ENCODE peak calls at places on chromosome 7, in six cellular contexts. P, M, Y, T, W and B are unnamed samples.

GRCh38 chr7:78213402-78213801 is 414.8 kb downstream of the PHTF2 start:
- DNase-seq in T (no peak), M (no peak), W (no peak), Y (no peak), P (no peak), B (no peak)

GRCh38 chr7:99975782-99976521 is at the start of gene AZGP1:
- DNase-seq in M (no peak), W (no peak), T (no peak), Y (no peak), P (no peak), B (no peak)

GRCh38 chr7:133265821-133266220 is 12.9 kb downstream of the EXOC4 start:
- DNase-seq in T (no peak), P (no peak), M (no peak), Y (no peak), W (no peak), B (no peak)

GRCh38 chr7:91397612-91398011 is 133.4 kb downstream of the FZD1 start:
- DNase-seq in Y (no peak), T (no peak), M (no peak), P (no peak), W (no peak), B (no peak)

GRCh38 chr7:66913118-66914049 is 7.6 kb upstream of the TMEM248 start:
- DNase-seq in P (no peak), W (no peak), M (no peak), Y (no peak), T (no peak), B (no peak)

GRCh38 chr7:117750612-117751563 is 122.4 kb downstream of the CTTNBP2 start:
- DNase-seq in T (peak), M (no peak), Y (no peak), P (no peak), W (peak), B (no peak)

GRCh38 chr7:100367676-100368613 is 5.3 kb upstream of the PILRA start:
- DNase-seq in W (no peak), Y (no peak), P (no peak), T (no peak), M (no peak), B (no peak)

GRCh38 chr7:32158751-32159360 is 88.6 kb upstream of the PDE1C start:
- DNase-seq in T (no peak), P (no peak), M (no peak), Y (no peak), W (no peak), B (no peak)

DNA sequence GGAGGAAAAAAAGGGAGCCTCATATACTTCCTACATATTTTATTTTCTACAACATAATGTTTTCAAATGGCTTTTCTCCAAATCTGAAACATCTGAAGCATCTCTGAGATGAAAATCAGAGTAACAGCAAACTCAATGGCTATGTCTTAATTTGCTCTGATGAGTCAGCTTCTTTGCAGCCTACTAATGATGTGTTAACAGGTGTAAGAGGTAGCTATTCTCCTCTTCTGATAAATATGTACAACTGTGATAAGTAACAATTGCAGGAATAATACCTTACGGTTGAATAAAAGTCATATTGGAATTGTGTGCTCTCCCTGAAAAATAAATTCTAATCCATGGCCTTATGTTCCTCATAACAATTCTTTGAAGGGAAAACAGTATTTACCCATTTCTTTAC is 45.2 kb downstream of the GNAT3 start:
- DNase-seq in Y (no peak), W (no peak), M (no peak), P (no peak), T (no peak), B (no peak)
- TF ChIP-seq CTCF in Y (no peak), W (no peak), M (no peak), P (no peak), T (no peak), B (no peak)

GRCh38 chr7:140300263-140301131 is 97.8 kb downstream of the SLC37A3 start:
- DNase-seq in P (no peak), W (no peak), Y (no peak), M (no peak), T (no peak), B (no peak)

GRCh38 chr7:140308060-140308459 is 90.3 kb downstream of the SLC37A3 start:
- DNase-seq in W (no peak), Y (no peak), T (no peak), M (no peak), P (no peak), B (no peak)

GRCh38 chr7:140304071-140304799 is 94.1 kb downstream of the SLC37A3 start:
- DNase-seq in M (no peak), T (no peak), W (peak), P (peak), Y (no peak), B (no peak)
- TF ChIP-seq CTCF in M (no peak), T (peak), W (peak), P (peak), Y (no peak), B (peak)

GRCh38 chr7:45217358-45217757 is 59.8 kb downstream of the RAMP3 start:
- DNase-seq in W (no peak), P (no peak), M (no peak), Y (no peak), T (no peak), B (peak)
- TF ChIP-seq CTCF in W (no peak), P (no peak), M (peak), Y (peak), T (peak), B (peak)

GRCh38 chr7:28872226-28872625 is 85.9 kb downstream of the TRIL start:
- DNase-seq in M (no peak), T (no peak), Y (no peak), W (no peak), P (no peak), B (no peak)
- TF ChIP-seq CTCF in M (no peak), T (no peak), Y (no peak), W (no peak), P (no peak), B (no peak)

DNA sequence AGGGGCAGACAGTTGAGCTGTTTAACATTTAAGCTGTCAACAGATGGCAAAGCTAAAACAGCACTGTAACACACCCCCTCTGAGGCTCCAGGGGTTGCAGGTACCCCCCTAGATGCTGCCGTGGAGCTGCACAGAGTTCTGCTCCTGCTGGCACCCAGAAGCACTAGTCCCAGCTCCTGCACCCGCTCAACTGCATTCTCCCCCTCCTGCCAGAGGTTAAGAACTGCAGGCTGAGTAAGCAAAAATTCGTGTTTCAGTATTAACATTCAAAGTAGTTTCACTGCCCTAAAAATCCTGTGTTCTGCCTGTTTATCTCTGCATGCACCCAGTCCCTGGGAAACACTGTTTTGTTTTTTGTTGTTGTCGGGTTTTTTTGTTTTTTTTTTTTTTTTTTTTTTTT is 790.8 kb upstream of the KCND2 start:
- DNase-seq in Y (no peak), P (no peak), T (no peak), W (peak), M (no peak), B (peak)
- TF ChIP-seq CTCF in Y (no peak), P (no peak), T (no peak), W (peak), M (no peak), B (peak)

GRCh38 chr7:69677905-69678793 is 79.9 kb downstream of the AUTS2 start:
- DNase-seq in Y (no peak), P (no peak), M (no peak), W (no peak), T (no peak), B (no peak)

GRCh38 chr7:69678794-69679103 is 80.5 kb downstream of the AUTS2 start:
- DNase-seq in Y (no peak), T (no peak), P (no peak), W (no peak), M (no peak), B (no peak)

GRCh38 chr7:69676247-69676646 is 78.0 kb downstream of the AUTS2 start:
- DNase-seq in T (no peak), M (no peak), W (no peak), P (no peak), Y (no peak), B (no peak)

GRCh38 chr7:69674701-69675182 is 76.5 kb downstream of the AUTS2 start:
- DNase-seq in W (no peak), Y (no peak), M (no peak), P (no peak), T (no peak), B (no peak)

GRCh38 chr7:69677054-69677847 is 79.0 kb downstream of the AUTS2 start:
- DNase-seq in T (no peak), M (no peak), Y (no peak), W (peak), P (no peak), B (no peak)
- TF ChIP-seq CTCF in T (no peak), M (no peak), Y (no peak), W (peak), P (peak), B (peak)

GRCh38 chr7:37365405-37365804 is 83.3 kb downstream of the ELMO1 start:
- DNase-seq in P (no peak), M (no peak), W (no peak), T (no peak), Y (no peak), B (no peak)

GRCh38 chr7:37366445-37366844 is 82.2 kb downstream of the ELMO1 start:
- DNase-seq in T (no peak), W (no peak), Y (no peak), M (no peak), P (no peak), B (no peak)

GRCh38 chr7:37364871-37365270 is 83.8 kb downstream of the ELMO1 start:
- DNase-seq in W (no peak), P (no peak), T (no peak), Y (no peak), M (no peak), B (no peak)

GRCh38 chr7:37362802-37363201 is 85.9 kb downstream of the ELMO1 start:
- DNase-seq in M (no peak), T (no peak), Y (no peak), W (no peak), P (no peak), B (no peak)

GRCh38 chr7:37363536-37364172 is 85.0 kb downstream of the ELMO1 start:
- DNase-seq in T (no peak), Y (no peak), M (no peak), W (no peak), P (no peak), B (no peak)
- TF ChIP-seq CTCF in T (no peak), Y (no peak), M (no peak), W (no peak), P (no peak), B (no peak)

GRCh38 chr7:98852826-98853225 is 17.0 kb downstream of the TMEM130 start:
- DNase-seq in P (no peak), T (no peak), Y (no peak), M (no peak), W (no peak), B (no peak)

GRCh38 chr7:98848918-98849317 is 20.9 kb downstream of the TMEM130 start:
- DNase-seq in T (no peak), P (no peak), Y (no peak), W (no peak), M (no peak), B (no peak)
- TF ChIP-seq CTCF in T (no peak), P (no peak), Y (no peak), W (no peak), M (no peak), B (no peak)

GRCh38 chr7:105876091-105876963 is at the start of gene ATXN7L1:
- DNase-seq in P (peak), Y (peak), M (peak), W (peak), T (peak), B (peak)
- TF ChIP-seq CTCF in P (peak), Y (peak), M (peak), W (peak), T (peak), B (peak)